ENCODE peak calls at places on chromosomes 2 and 18, in nine cellular contexts. I is EH, H is RCC 7860, O is NCI-H510A, X is HL-60, U is ELF-1, Z is putamen, B is fibroblast of the aortic adventitia, Q is PC-3. F is an unnamed sample.

GRCh38 chr2:172736419-172737174 is 952 bp downstream of the RAPGEF4 start:
- DNase-seq in Q (no peak), X (no peak), U (peak), Z (peak), H (no peak), I (no peak), B (no peak), O (no peak), F (no peak)

GRCh38 chr2:37343537-37344434 is 644 bp upstream of the QPCT start:
- DNase-seq in B (peak), U (peak), H (peak), Z (no peak), X (no peak), O (no peak), Q (peak), I (peak), F (peak)

GRCh38 chr18:54284967-54285785 is 15.9 kb downstream of the POLI start:
- DNase-seq in X (no peak), I (peak), B (peak), Q (peak), U (no peak), O (no peak), Z (no peak), H (peak), F (peak)

GRCh38 chr2:227410191-227410590 is 22.4 kb upstream of the SCYGR1 start:
- DNase-seq in X (no peak), I (no peak), O (no peak), U (no peak), H (no peak), B (no peak), Z (no peak), Q (no peak), F (no peak)

GRCh38 chr2:8992643-8993042 is 10.8 kb downstream of the MBOAT2 start:
- DNase-seq in B (no peak), I (no peak), Z (no peak), Q (peak), U (no peak), O (no peak), H (no peak), X (no peak), F (no peak)

GRCh38 chr2:120291464-120292311 is 39.0 kb downstream of the RALB start:
- DNase-seq in O (no peak), Q (peak), I (peak), U (peak), Z (no peak), X (no peak), H (peak), B (peak), F (peak)

GRCh38 chr2:70948350-70949003 is 12.8 kb downstream of the ATP6V1B1 start:
- DNase-seq in I (peak), H (peak), U (peak), O (peak), Z (peak), B (peak), X (peak), Q (peak), F (peak)

GRCh38 chr18:35083174-35083712 is 42.0 kb downstream of the MAPRE2 start:
- DNase-seq in X (no peak), Z (no peak), I (no peak), H (no peak), U (no peak), Q (no peak), B (no peak), O (no peak), F (no peak)

GRCh38 chr2:145769053-145769716 is 1249.3 kb upstream of the ZEB2 start:
- DNase-seq in B (no peak), H (no peak), Z (no peak), Q (no peak), O (no peak), U (no peak), X (no peak), I (no peak), F (no peak)

GRCh38 chr2:226333388-226333787 is 466.2 kb downstream of the IRS1 start:
- DNase-seq in I (no peak), Z (no peak), Q (no peak), U (no peak), B (no peak), O (no peak), X (peak), H (no peak), F (no peak)

GRCh38 chr2:213166109-213166508 is 14.7 kb upstream of the IKZF2 start:
- DNase-seq in Z (no peak), O (no peak), Q (no peak), B (no peak), H (no peak), X (no peak), I (no peak), U (no peak), F (no peak)

GRCh38 chr18:45107425-45107824 is 426.7 kb downstream of the SETBP1 start:
- DNase-seq in I (peak), B (peak), Q (peak), O (no peak), H (no peak), Z (no peak), U (no peak), X (no peak), F (peak)

GRCh38 chr18:75931079-75931478 is 503.6 kb upstream of the SMIM21 start:
- DNase-seq in Z (no peak), Q (no peak), B (no peak), O (no peak), H (no peak), I (no peak), X (no peak), U (no peak), F (no peak)

GRCh38 chr2:232893834-232894233 is 23.8 kb downstream of the SNORC start:
- DNase-seq in Q (no peak), X (no peak), O (no peak), U (no peak), I (no peak), H (no peak), B (no peak), Z (no peak), F (no peak)

GRCh38 chr2:42659601-42660000 is 91.2 kb downstream of the MTA3 start:
- DNase-seq in O (no peak), B (no peak), I (peak), X (no peak), U (no peak), H (no peak), Z (no peak), Q (no peak), F (peak)

F was measured in astrocyte.